ENCODE peak calls at places on chromosome 11, in four cellular contexts. D is amniotic stem cell; G is NCI-H510A treated with DMSO at 0.1 percent for 48 hours; U is activated CD4-positive, alpha-beta T cell treated with anti-CD3 and anti-CD28 coated beads, Interleukin-2, amount 10 ng/mL, durations not matched to agents 7 days and 5 days. T is an unnamed sample.

GRCh38 chr11:77127969-77128691 is at the start of gene MYO7A:
- DNase-seq in U (no peak), D (no peak), G (peak; percentile 60), T (peak; percentile 50)

GRCh38 chr11:64320556-64320955 is 2.6 kb downstream of the PRDX5 start:
- DNase-seq in G (no peak), U (no peak), D (no peak), T (no peak)

GRCh38 chr11:113896156-113896879 is 8.3 kb upstream of the HTR3B start:
- DNase-seq in U (peak; percentile 44), G (peak; percentile 42), D (no peak), T (peak; percentile 8)

GRCh38 chr11:86115542-86116385 is 46.9 kb upstream of the PICALM start:
- DNase-seq in G (no peak), U (no peak), D (no peak), T (no peak)

GRCh38 chr11:8312966-8313365 is 49.3 kb upstream of the LMO1 start:
- DNase-seq in D (no peak), G (no peak), U (no peak), T (no peak)

GRCh38 chr11:66885469-66886316 is 28.8 kb downstream of the LRFN4 start:
- DNase-seq in D (no peak), U (no peak), G (no peak), T (no peak)

GRCh38 chr11:12537778-12538401 is 136.3 kb upstream of the TEAD1 start:
- DNase-seq in U (no peak), D (no peak), G (no peak), T (no peak)

GRCh38 chr11:106990322-106990721 is 28.0 kb downstream of the GUCY1A2 start:
- DNase-seq in U (no peak), G (no peak), D (no peak), T (no peak)

GRCh38 chr11:13939952-13940610 is 22.4 kb upstream of the SPON1 start:
- DNase-seq in U (no peak), G (no peak), D (no peak), T (no peak)

GRCh38 chr11:73320786-73321325 is 12.8 kb downstream of the ARHGEF17 start:
- DNase-seq in G (no peak), D (no peak), U (no peak), T (no peak)

GRCh38 chr11:40986320-40986719 is 473.1 kb downstream of the LRRC4C start:
- DNase-seq in G (peak; percentile 25), D (no peak), U (no peak), T (no peak)

GRCh38 chr11:10080134-10080533 is 213.9 kb downstream of the SBF2 start:
- DNase-seq in U (no peak), G (no peak), D (no peak), T (no peak)

GRCh38 chr11:22666700-22667439 is 459 bp downstream of the GAS2 start:
- DNase-seq in G (peak; percentile 16), U (no peak), D (no peak), T (no peak)

GRCh38 chr11:23976369-23976768 is 520.5 kb upstream of the LUZP2 start:
- DNase-seq in D (no peak), U (no peak), G (no peak), T (no peak)